ENCODE peak calls at places on chromosomes 6 and 20, in ten cellular contexts. M, E, Y, V, Z, J, P, H, X and L are unnamed samples.

GRCh38 chr20:33013701-33014326 is 6.3 kb downstream of the BPIFB2 start:
- DNase-seq in E (no peak), J (no peak), V (no peak), X (no peak), Z (no peak), P (no peak), Y (no peak), H (no peak), M (no peak), L (no peak)

GRCh38 chr20:57647006-57647932 is 27.0 kb upstream of the ZBP1 start:
- DNase-seq in Y (no peak), X (no peak), E (no peak), Z (no peak), V (no peak), M (no peak), J (no peak), P (no peak), H (no peak), L (peak)

GRCh38 chr6:30544666-30545272 is 11.5 kb downstream of the GNL1 start:
- DNase-seq in Z (peak), V (peak), H (peak), M (peak), P (peak), J (peak), E (peak), X (peak), Y (no peak), L (peak)

GRCh38 chr6:3019065-3019464 is 19.4 kb downstream of the NQO2 start:
- DNase-seq in P (no peak), X (no peak), M (no peak), H (no peak), V (no peak), J (no peak), Z (no peak), Y (no peak), E (no peak), L (no peak)

GRCh38 chr6:160015778-160016684 is 47.1 kb downstream of the IGF2R start:
- DNase-seq in E (no peak), V (no peak), Z (no peak), P (no peak), X (no peak), H (no peak), Y (no peak), J (peak), M (no peak), L (no peak)

GRCh38 chr20:17491488-17491887 is 39.7 kb downstream of the BFSP1 start:
- DNase-seq in V (no peak), P (no peak), E (no peak), J (no peak), H (no peak), Z (no peak), X (no peak), M (no peak), Y (no peak), L (no peak)

GRCh38 chr6:35318200-35318844 is 20.7 kb downstream of the DEF6 start:
- DNase-seq in E (peak), J (no peak), X (peak), M (no peak), P (peak), Y (peak), Z (peak), H (peak), V (peak), L (peak)

GRCh38 chr20:37807901-37808751 is 94.8 kb upstream of the VSTM2L start:
- DNase-seq in X (no peak), E (no peak), P (peak), M (no peak), H (no peak), Y (no peak), Z (no peak), V (no peak), J (no peak), L (no peak)

GRCh38 chr6:138234363-138234762 is 16.1 kb upstream of the PBOV1 start:
- DNase-seq in E (peak), P (no peak), Z (no peak), V (peak), J (no peak), X (peak), H (no peak), M (peak), Y (peak), L (no peak)

GRCh38 chr20:64052326-64052722 is 2.9 kb upstream of the SOX18 start:
- DNase-seq in Z (no peak), E (no peak), X (no peak), P (no peak), Y (no peak), J (no peak), M (no peak), V (no peak), H (no peak), L (no peak)

GRCh38 chr6:22027226-22027725 is 269.6 kb downstream of the PRL start:
- DNase-seq in Y (no peak), X (no peak), V (no peak), H (no peak), E (no peak), Z (no peak), J (no peak), M (no peak), P (peak), L (no peak)

GRCh38 chr20:25277051-25277801 is 29.3 kb downstream of the PYGB start:
- DNase-seq in V (no peak), J (no peak), Y (no peak), E (no peak), H (no peak), M (no peak), X (no peak), P (no peak), Z (no peak), L (no peak)

GRCh38 chr6:121984956-121985355 is 414.5 kb upstream of the HSF2 start:
- DNase-seq in Y (no peak), M (no peak), X (no peak), V (no peak), P (peak), H (no peak), Z (no peak), J (no peak), E (no peak), L (no peak)

GRCh38 chr6:13413906-13414555 is 73.4 kb downstream of the GFOD1 start:
- DNase-seq in J (no peak), Z (no peak), X (no peak), Y (no peak), M (no peak), H (no peak), E (peak), P (peak), V (no peak), L (no peak)

GRCh38 chr20:17579369-17580039 is 9.6 kb downstream of the DSTN start:
- DNase-seq in X (no peak), Y (no peak), J (no peak), V (peak), Z (no peak), P (no peak), E (no peak), H (no peak), M (peak), L (no peak)

GRCh38 chr6:100512203-100512862 is 47.6 kb upstream of the SIM1 start:
- DNase-seq in P (no peak), X (peak), Z (no peak), Y (no peak), J (no peak), E (peak), H (no peak), V (peak), M (peak), L (no peak)

GRCh38 chr20:17024513-17025105 is 202.2 kb upstream of the PCSK2 start:
- DNase-seq in H (peak), Z (no peak), V (no peak), J (no peak), Y (no peak), X (peak), P (peak), M (no peak), E (peak), L (peak)

GRCh38 chr6:113184291-113184690 is 672.9 kb upstream of the MARCKS start:
- DNase-seq in H (no peak), E (peak), V (no peak), Z (no peak), P (no peak), J (no peak), Y (no peak), M (no peak), X (peak), L (no peak)

GRCh38 chr6:106159531-106159940 is 73.4 kb downstream of the PRDM1 start:
- DNase-seq in X (peak), J (peak), M (peak), E (peak), H (no peak), Y (peak), V (peak), Z (no peak), P (no peak), L (no peak)

GRCh38 chr20:54869765-54870164 is 394.4 kb downstream of the DOK5 start:
- DNase-seq in M (no peak), P (no peak), H (no peak), E (no peak), Z (no peak), J (no peak), Y (no peak), X (no peak), V (no peak), L (no peak)

GRCh38 chr20:54874718-54875117 is 399.3 kb downstream of the DOK5 start:
- DNase-seq in Z (no peak), V (no peak), M (no peak), E (no peak), P (no peak), J (no peak), Y (no peak), H (no peak), X (no peak), L (no peak)

GRCh38 chr20:54875307-54875706 is 399.9 kb downstream of the DOK5 start:
- DNase-seq in Z (no peak), Y (no peak), E (no peak), J (no peak), H (no peak), X (no peak), M (no peak), V (no peak), P (no peak), L (no peak)

DNA sequence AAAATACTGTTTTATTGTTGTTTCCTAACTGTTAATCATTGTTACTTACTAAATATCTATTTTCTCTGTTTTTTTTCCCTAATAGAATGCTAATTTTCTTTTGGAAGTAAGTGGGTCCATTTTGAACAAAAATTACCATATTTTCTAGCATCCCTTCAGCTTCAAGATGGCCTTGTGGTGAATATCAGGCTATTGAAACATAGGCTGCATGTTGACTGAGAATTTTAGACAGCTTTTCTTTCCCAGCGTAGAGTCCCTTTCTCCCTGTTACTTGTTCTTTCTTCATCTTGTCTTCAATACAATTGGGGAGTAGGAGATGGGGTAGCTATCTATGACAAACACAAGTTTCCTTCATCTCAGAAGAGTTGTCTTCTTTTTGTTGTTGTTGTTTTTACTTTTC is 397.0 kb downstream of the DOK5 start:
- DNase-seq in J (no peak), V (no peak), E (no peak), M (no peak), X (no peak), Z (no peak), H (no peak), Y (no peak), P (no peak), L (no peak)
- H3K4me3 ChIP-seq in J (no peak), V (no peak), E (no peak), M (no peak), X (no peak), Z (no peak), H (no peak), Y (no peak), P (no peak), L (no peak)

DNA sequence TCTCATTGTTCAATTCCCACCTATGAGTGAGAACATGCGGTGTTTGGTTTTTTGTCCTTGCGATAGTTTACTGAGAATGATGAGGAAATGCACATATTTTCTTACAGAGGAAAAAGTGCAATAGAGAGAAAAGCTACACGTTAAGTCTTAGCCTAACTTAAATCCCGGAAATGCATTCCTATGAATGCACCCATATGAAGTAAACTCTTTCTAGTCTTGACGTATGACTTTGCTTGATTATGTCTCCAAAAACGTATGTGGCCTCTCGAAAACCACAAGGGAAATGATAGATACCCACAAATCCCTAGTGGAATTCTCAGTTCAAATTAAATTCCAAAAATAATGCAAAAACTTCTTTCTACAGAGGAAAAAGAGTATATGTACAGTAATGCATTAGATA is 90.7 kb upstream of the SASH1 start:
- DNase-seq in J (no peak), Z (no peak), M (no peak), P (no peak), V (no peak), X (no peak), Y (no peak), H (no peak), E (no peak), L (no peak)
- TF ChIP-seq EZH2 in J (no peak), Z (no peak), M (no peak), P (no peak), V (no peak), X (no peak), Y (no peak), H (no peak), E (no peak), L (no peak)

GRCh38 chr6:19470333-19470732 is 366.8 kb upstream of the ID4 start:
- DNase-seq in Y (no peak), H (no peak), M (no peak), J (no peak), E (no peak), V (no peak), Z (no peak), P (no peak), X (no peak), L (no peak)
- TF ChIP-seq CTCF in Y (no peak), H (no peak), M (no peak), J (no peak), E (no peak), V (no peak), Z (no peak), P (no peak), X (no peak), L (no peak)

GRCh38 chr6:17485181-17485580 is 91.8 kb downstream of the CAP2 start:
- DNase-seq in Z (no peak), J (no peak), M (no peak), Y (no peak), X (no peak), P (no peak), V (no peak), E (no peak), H (no peak), L (no peak)

GRCh38 chr6:17483391-17484016 is 90.1 kb downstream of the CAP2 start:
- DNase-seq in X (no peak), J (no peak), H (no peak), P (no peak), Y (no peak), M (no peak), Z (no peak), V (no peak), E (no peak), L (no peak)

GRCh38 chr6:17486680-17487079 is 93.3 kb downstream of the CAP2 start:
- DNase-seq in V (no peak), P (no peak), H (no peak), M (no peak), J (no peak), E (no peak), X (no peak), Y (no peak), Z (no peak), L (no peak)

GRCh38 chr6:17484201-17484606 is 90.8 kb downstream of the CAP2 start:
- DNase-seq in Y (no peak), H (no peak), V (no peak), X (no peak), J (no peak), E (no peak), M (no peak), P (no peak), Z (no peak), L (no peak)

GRCh38 chr6:17485946-17486345 is 92.6 kb downstream of the CAP2 start:
- DNase-seq in Y (no peak), M (no peak), P (no peak), H (no peak), X (no peak), Z (no peak), E (no peak), J (no peak), V (no peak), L (no peak)
- H3K4me3 ChIP-seq in Y (no peak), M (no peak), P (no peak), H (no peak), X (no peak), Z (no peak), E (no peak), J (no peak), V (no peak), L (no peak)

GRCh38 chr6:75204959-75205775 is 686 bp downstream of the COL12A1 start:
- DNase-seq in V (peak), J (peak), X (peak), P (peak), M (peak), Z (no peak), E (peak), H (no peak), Y (no peak), L (peak)
- TF ChIP-seq EZH2 in V (no peak), J (no peak), X (no peak), P (peak), M (no peak), Z (no peak), E (no peak), H (peak), Y (no peak), L (peak)

GRCh38 chr20:42204261-42204660 is 586.1 kb upstream of the CHD6 start:
- DNase-seq in J (no peak), M (no peak), Y (no peak), H (peak), P (peak), E (no peak), X (no peak), V (no peak), Z (no peak), L (peak)
- TF ChIP-seq CTCF in J (peak), M (no peak), Y (no peak), H (peak), P (peak), E (no peak), X (no peak), V (peak), Z (no peak), L (peak)